ENCODE peak calls at places on chromosome 13, in seven cellular contexts. P is lung microvascular endothelial cell, L is SHP77, Q is HS-5, A is T-helper 1 cell, R is substantia nigra, U is T-helper 17 cell. E is an unnamed sample.

GRCh38 chr13:37775871-37776270 is 93.7 kb downstream of the TRPC4 start:
- DNase-seq in Q (no peak), L (no peak), P (no peak), A (no peak), U (no peak), R (no peak), E (no peak)

GRCh38 chr13:76129305-76130040 is 493.3 kb downstream of the LMO7 start:
- DNase-seq in L (no peak), P (no peak), A (no peak), Q (no peak), U (no peak), R (no peak), E (peak; percentile 52)

GRCh38 chr13:39451301-39451700 is 151.7 kb downstream of the LHFPL6 start:
- DNase-seq in A (no peak), R (no peak), Q (no peak), L (no peak), P (peak; percentile 67), U (no peak), E (peak; percentile 71)

GRCh38 chr13:113951246-113951999 is 22.5 kb downstream of the C13orf46 start:
- DNase-seq in R (peak; percentile 82), A (peak; percentile 25), L (peak; percentile 86), U (no peak), Q (no peak), P (peak; percentile 78), E (peak; percentile 71)

GRCh38 chr13:98252931-98253470 is 75.9 kb upstream of the RNF113B start:
- DNase-seq in U (no peak), L (no peak), P (peak; percentile 80), A (no peak), Q (no peak), R (no peak), E (no peak)

GRCh38 chr13:32248789-32249188 is 66.4 kb downstream of the ZAR1L start:
- DNase-seq in P (no peak), L (no peak), R (no peak), A (no peak), Q (no peak), U (no peak), E (no peak)

GRCh38 chr13:100608906-100609305 is 20.3 kb upstream of the GGACT start:
- DNase-seq in L (no peak), Q (no peak), P (peak; percentile 33), A (no peak), R (no peak), U (no peak), E (no peak)

GRCh38 chr13:111399776-111400505 is 79.5 kb downstream of the TEX29 start:
- DNase-seq in P (no peak), L (no peak), Q (no peak), R (no peak), U (no peak), A (no peak), E (no peak)

GRCh38 chr13:23889598-23890224 is 511 bp upstream of the MIPEP start:
- DNase-seq in P (no peak), L (no peak), U (no peak), Q (no peak), R (no peak), A (no peak), E (peak; percentile 3)

GRCh38 chr13:50227356-50227755 is 212.1 kb downstream of the KCNRG start:
- DNase-seq in A (no peak), P (no peak), R (no peak), L (no peak), Q (no peak), U (no peak), E (no peak)

GRCh38 chr13:67515895-67516294 is 285.8 kb upstream of the PCDH9 start:
- DNase-seq in A (no peak), U (no peak), Q (peak; percentile 15), L (no peak), P (no peak), R (no peak), E (no peak)

GRCh38 chr13:41231786-41232185 is 31.6 kb downstream of the MTRF1 start:
- DNase-seq in U (no peak), R (no peak), Q (no peak), P (peak; percentile 42), L (no peak), A (no peak), E (peak; percentile 43)

GRCh38 chr13:33186851-33187250 is 98.7 kb downstream of the STARD13 start:
- DNase-seq in P (peak; percentile 71), R (no peak), Q (no peak), A (no peak), L (no peak), U (no peak), E (peak; percentile 78)

GRCh38 chr13:28611021-28611420 is 47.9 kb upstream of the POMP start:
- DNase-seq in A (no peak), U (no peak), R (no peak), Q (no peak), P (peak; percentile 42), L (no peak), E (no peak)

GRCh38 chr13:24670927-24671326 is 9.3 kb upstream of the ATP12A start:
- DNase-seq in R (no peak), L (no peak), A (no peak), Q (no peak), U (no peak), P (no peak), E (peak; percentile 23)

GRCh38 chr13:20716951-20717350 is 13.5 kb downstream of the IL17D start:
- DNase-seq in P (no peak), A (no peak), L (no peak), R (peak; percentile 52), U (no peak), Q (no peak), E (peak; percentile 35)

GRCh38 chr13:73000027-73000674 is 58.7 kb upstream of the KLF5 start:
- DNase-seq in Q (no peak), P (peak; percentile 58), U (no peak), A (no peak), L (no peak), R (no peak), E (peak; percentile 1)

GRCh38 chr13:39892731-39893293 is 237.3 kb downstream of the COG6 start:
- DNase-seq in R (no peak), L (no peak), A (no peak), P (peak; percentile 88), Q (no peak), U (no peak), E (no peak)

GRCh38 chr13:66887088-66887487 is 343.0 kb downstream of the PCDH9 start:
- DNase-seq in L (peak; percentile 1), A (no peak), Q (no peak), U (no peak), P (no peak), R (no peak), E (no peak)

GRCh38 chr13:50543767-50544166 is 299.7 kb downstream of the DLEU7 start:
- DNase-seq in R (no peak), P (no peak), A (no peak), U (no peak), Q (no peak), L (no peak), E (no peak)

GRCh38 chr13:38824342-38824741 is 137.5 kb downstream of the FREM2 start:
- DNase-seq in A (no peak), U (no peak), Q (no peak), L (no peak), R (no peak), P (no peak), E (no peak)

GRCh38 chr13:73952683-73953082 is 181.5 kb downstream of the KLF12 start:
- DNase-seq in R (no peak), L (no peak), U (no peak), Q (no peak), P (peak; percentile 18), A (no peak), E (no peak)

GRCh38 chr13:98657506-98658085 is 80.7 kb upstream of the STK24 start:
- DNase-seq in R (no peak), Q (no peak), U (no peak), P (no peak), A (no peak), L (no peak), E (no peak)

GRCh38 chr13:35690546-35690945 is 214.1 kb upstream of the MAB21L1 start:
- DNase-seq in P (no peak), R (no peak), L (no peak), Q (no peak), U (no peak), A (no peak), E (peak; percentile 44)

GRCh38 chr13:36531746-36532486 is 99.6 kb downstream of the CCNA1 start:
- DNase-seq in Q (peak; percentile 6), U (no peak), R (no peak), L (no peak), A (no peak), P (peak; percentile 84), E (peak; percentile 84)

GRCh38 chr13:24217601-24218281 is 57.2 kb downstream of the SPATA13 start:
- DNase-seq in A (no peak), L (no peak), P (peak; percentile 24), Q (no peak), U (no peak), R (peak; percentile 27), E (no peak)

GRCh38 chr13:113592571-113592970 is 8.0 kb downstream of the TFDP1 start:
- DNase-seq in U (no peak), Q (no peak), P (no peak), A (no peak), R (no peak), L (no peak), E (no peak)

GRCh38 chr13:35349673-35350278 is 126.7 kb downstream of the MAB21L1 start:
- DNase-seq in P (peak; percentile 29), L (no peak), A (no peak), R (no peak), Q (peak; percentile 1), U (no peak), E (peak; percentile 25)